ENCODE peak calls at places on chromosomes 3 and 15, in eight cellular contexts. K is neural progenitor cell; T is right lobe of liver; A is CD8-positive, alpha-beta T cell; Y is mammary epithelial cell; M is heart left ventricle; R is GM23248; U is sigmoid colon. W is an unnamed sample.

GRCh38 chr15:63833246-63833696 is 477 bp downstream of the HERC1 start:
- DNase-seq in K (peak; percentile 90), U (peak; percentile 73), M (peak; percentile 33), R (peak; percentile 83), Y (peak; percentile 32), T (peak; percentile 41), A (peak; percentile 25), W (peak; percentile 77)

GRCh38 chr3:58032186-58032585 is 24.0 kb downstream of the FLNB start:
- DNase-seq in Y (peak; percentile 87), R (peak; percentile 85), K (no peak), U (no peak), T (no peak), M (no peak), A (no peak), W (no peak)

GRCh38 chr15:87871130-87871737 is 385.3 kb downstream of the NTRK3 start:
- DNase-seq in K (no peak), A (no peak), M (no peak), T (no peak), R (peak; percentile 83), U (no peak), Y (no peak), W (peak; percentile 3)

GRCh38 chr3:107928084-107928445 is 162.8 kb downstream of the CD47 start:
- DNase-seq in M (no peak), A (no peak), R (peak; percentile 72), Y (peak; percentile 45), T (no peak), U (no peak), K (no peak), W (peak; percentile 53)

GRCh38 chr15:62248277-62248974 is 83.3 kb upstream of the C2CD4B start:
- DNase-seq in Y (peak; percentile 46), T (no peak), R (no peak), K (no peak), M (no peak), A (no peak), U (no peak), W (no peak)

GRCh38 chr3:150605998-150606641 is 3.0 kb downstream of the SELENOT start:
- DNase-seq in U (no peak), Y (no peak), R (peak; percentile 11), M (no peak), A (no peak), K (no peak), T (no peak), W (no peak)

GRCh38 chr15:88649286-88649733 is 10.5 kb downstream of the ISG20 start:
- DNase-seq in Y (peak; percentile 94), M (peak; percentile 89), K (no peak), R (peak; percentile 82), A (peak; percentile 71), T (no peak), U (peak; percentile 71), W (peak; percentile 68)

GRCh38 chr15:91032919-91033803 is 10.8 kb upstream of the VPS33B start:
- DNase-seq in Y (peak; percentile 63), A (peak; percentile 59), U (no peak), R (peak; percentile 61), M (peak; percentile 48), T (peak; percentile 80), K (peak; percentile 81), W (peak; percentile 23)

GRCh38 chr3:185250247-185250646 is 3.6 kb downstream of the EHHADH start:
- DNase-seq in K (no peak), U (no peak), A (no peak), M (no peak), T (no peak), R (no peak), Y (no peak), W (no peak)

GRCh38 chr3:177035678-177036077 is 161.6 kb downstream of the TBL1XR1 start:
- DNase-seq in A (no peak), K (no peak), Y (no peak), R (no peak), T (no peak), U (no peak), M (no peak), W (no peak)

GRCh38 chr3:123429362-123430125 is 19.3 kb downstream of the ADCY5 start:
- DNase-seq in A (no peak), U (no peak), M (no peak), R (no peak), Y (no peak), T (no peak), K (no peak), W (no peak)

DNA sequence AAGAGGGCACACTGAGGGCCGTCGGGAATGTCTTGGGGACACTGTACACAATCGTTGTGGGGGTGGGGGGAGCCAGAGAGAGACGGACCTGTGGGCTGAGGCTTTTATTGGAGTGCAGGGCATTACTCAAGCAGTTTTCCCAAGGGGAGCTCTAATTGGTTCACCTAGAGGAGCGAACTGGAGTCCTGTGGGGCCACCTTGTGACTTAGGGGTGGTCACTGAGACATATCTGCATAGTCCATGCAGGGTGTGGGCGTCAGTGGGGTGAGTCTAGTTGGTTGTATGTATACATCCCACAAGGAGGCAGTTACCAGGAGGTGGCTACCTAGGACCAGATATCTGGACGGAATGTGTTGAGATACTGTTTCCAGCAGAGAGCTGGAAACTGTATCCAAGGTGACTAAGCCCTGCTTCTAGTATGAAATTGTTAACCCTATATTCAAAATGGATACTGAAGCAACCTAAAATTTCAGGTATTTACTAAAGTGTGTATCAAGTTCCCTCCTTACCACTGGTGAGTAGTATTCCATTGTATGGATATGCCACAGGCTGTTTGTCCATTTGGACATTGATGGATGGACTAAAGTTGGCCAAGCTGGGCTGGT is 2.6 kb upstream of the PIGZ start:
- DNase-seq in T (no peak), A (no peak), U (no peak), Y (peak; percentile 23), K (no peak), M (no peak), R (no peak), W (no peak)
- H3K27me3 ChIP-seq in T (no peaks in the 10 kb centered on the region), A (no peaks in the 10 kb centered on the region), U (no peaks in the 10 kb centered on the region), Y (no peaks in the 10 kb centered on the region), K (peaks cover 57% of the 10 kb centered on the region), M (no peaks in the 10 kb centered on the region), R (no peaks in the 10 kb centered on the region), W (no peaks in the 10 kb centered on the region)

GRCh38 chr3:52240059-52240885 is 1.3 kb upstream of the TWF2 start:
- DNase-seq in T (peak; percentile 43), Y (peak; percentile 79), M (peak; percentile 65), A (no peak), K (no peak), U (peak; percentile 87), R (peak; percentile 96), W (peak; percentile 92)
- H3K27me3 ChIP-seq in T (no peaks in the 10 kb centered on the region), Y (no peaks in the 10 kb centered on the region), M (no peaks in the 10 kb centered on the region), A (no peaks in the 10 kb centered on the region), K (peaks cover 23% of the 10 kb centered on the region), U (no peaks in the 10 kb centered on the region), R (no peaks in the 10 kb centered on the region), W (no peaks in the 10 kb centered on the region)

DNA sequence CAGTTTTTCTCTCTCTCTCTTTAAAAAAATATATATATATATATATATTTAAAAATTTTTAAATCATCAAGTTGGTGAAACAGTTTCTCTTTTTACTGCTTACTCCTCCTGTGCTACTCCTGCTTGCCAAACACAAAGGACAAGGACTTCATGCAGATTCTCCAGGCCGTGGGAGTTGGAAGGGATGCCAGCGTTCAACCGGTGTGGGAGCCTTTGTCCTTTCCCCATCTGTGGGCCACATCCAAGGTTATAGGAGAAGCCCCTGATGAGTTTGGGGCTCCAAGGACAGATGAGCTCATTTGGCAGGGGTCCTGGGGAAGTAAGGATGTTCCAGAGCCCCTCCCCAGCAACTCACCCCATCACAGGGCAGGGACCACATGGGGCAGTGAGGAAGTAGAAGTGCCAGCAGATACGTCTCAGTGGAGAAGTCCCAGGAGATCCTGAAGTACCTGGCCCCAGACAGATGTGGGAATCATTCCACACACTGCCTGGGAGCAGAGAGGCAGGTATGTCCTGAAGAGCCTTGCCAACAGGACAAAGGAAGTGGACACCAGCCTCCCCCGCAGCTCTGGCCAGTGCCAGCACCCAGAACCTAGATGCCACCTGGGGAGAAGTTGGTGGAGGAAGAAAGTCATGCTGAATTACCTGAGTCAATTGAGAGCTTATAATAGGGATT is 36.6 kb downstream of the CCK start:
- DNase-seq in U (no peak), A (no peak), K (no peak), T (no peak), M (no peak), Y (no peak), R (no peak), W (no peak)
- H3K27me3 ChIP-seq in U (no peaks in the 10 kb centered on the region), A (no peaks in the 10 kb centered on the region), K (no peaks in the 10 kb centered on the region), T (no peaks in the 10 kb centered on the region), M (peaks cover 4% of the 10 kb centered on the region), Y (no peaks in the 10 kb centered on the region), R (no peaks in the 10 kb centered on the region), W (peaks cover 7% of the 10 kb centered on the region)

DNA sequence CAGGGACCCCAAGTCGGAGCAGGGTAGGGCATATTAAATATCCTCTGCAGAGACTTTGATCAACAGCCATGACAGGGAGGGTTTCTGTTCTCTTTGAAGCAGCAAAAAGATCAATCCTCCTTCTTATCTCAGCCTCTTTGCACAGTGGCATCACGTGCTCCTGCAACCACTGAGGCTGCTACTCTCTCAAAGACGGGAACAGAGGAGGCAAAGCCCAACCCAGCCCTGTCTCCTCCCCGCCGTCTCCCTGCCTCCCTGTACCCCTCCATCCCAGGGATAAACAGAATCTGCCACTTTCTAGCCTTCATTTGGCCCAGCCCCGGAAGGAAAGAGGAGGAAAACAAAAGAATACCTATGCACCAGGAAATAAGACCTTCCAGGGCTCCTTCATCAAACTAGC is 7.5 kb upstream of the TBC1D21 start:
- DNase-seq in A (no peak), R (no peak), K (no peak), M (no peak), U (no peak), T (no peak), Y (no peak), W (no peak)
- H3K27me3 ChIP-seq in A (no peaks in the 10 kb centered on the region), R (peaks cover 76% of the 10 kb centered on the region), K (no peaks in the 10 kb centered on the region), M (peaks cover 5% of the 10 kb centered on the region), U (peaks cover 15% of the 10 kb centered on the region), T (no peaks in the 10 kb centered on the region), Y (peaks cover 9% of the 10 kb centered on the region), W (peaks cover 69% of the 10 kb centered on the region)

DNA sequence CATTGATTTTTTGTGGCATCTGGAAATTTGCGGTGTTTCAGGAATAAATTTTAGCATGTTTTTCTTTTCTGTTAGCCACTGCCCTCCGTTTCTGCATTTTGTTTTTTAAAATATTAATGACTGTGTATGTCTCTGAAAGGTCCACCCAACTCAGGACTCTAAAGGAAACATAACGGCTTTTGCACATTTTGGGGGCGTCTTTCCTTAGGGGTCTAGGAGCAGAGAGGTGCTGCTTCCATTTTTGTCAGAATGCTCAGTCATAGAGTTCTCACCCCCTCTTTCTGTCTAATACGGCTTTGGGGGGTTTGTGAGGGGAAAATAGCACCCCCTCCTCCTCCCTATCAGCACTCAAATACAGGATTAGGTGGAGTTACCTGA is 219.4 kb downstream of the MEIS2 start:
- DNase-seq in R (no peak), Y (no peak), T (no peak), U (no peak), K (no peak), M (no peak), A (no peak), W (no peak)
- H3K27me3 ChIP-seq in R (peaks cover 11% of the 10 kb centered on the region), Y (peaks cover 35% of the 10 kb centered on the region), T (no peaks in the 10 kb centered on the region), U (no peaks in the 10 kb centered on the region), K (peaks cover 100% of the 10 kb centered on the region), M (peaks cover 90% of the 10 kb centered on the region), A (peaks cover 55% of the 10 kb centered on the region), W (peaks cover 42% of the 10 kb centered on the region)

W was measured in adipocyte.